ENCODE peak calls at places on chromosomes 7 and 10, in seven cellular contexts. One of them, this sample, is unnamed.

GRCh38 chr7:91569702-91570457 is 305.6 kb downstream of the FZD1 start:
- DNase-seq in effector CD4-positive, alpha-beta T cell: no peak
- DNase-seq in Kasumi-1: no peak
- DNase-seq in NCI-H2029: peak
- DNase-seq in coronary artery: no peak
- DNase-seq in B cell: no peak
- DNase-seq in GM20000: no peak
- DNase-seq in this sample: no peak

GRCh38 chr7:142231716-142232115 is 26.1 kb downstream of the PRSS58 start:
- DNase-seq in effector CD4-positive, alpha-beta T cell: no peak
- DNase-seq in Kasumi-1: peak
- DNase-seq in NCI-H2029: no peak
- DNase-seq in coronary artery: no peak
- DNase-seq in B cell: no peak
- DNase-seq in GM20000: no peak
- DNase-seq in this sample: no peak

GRCh38 chr7:5598769-5599371 is 175.2 kb upstream of the TNRC18 start:
- DNase-seq in effector CD4-positive, alpha-beta T cell: no peak
- DNase-seq in Kasumi-1: no peak
- DNase-seq in NCI-H2029: no peak
- DNase-seq in coronary artery: no peak
- DNase-seq in B cell: no peak
- DNase-seq in GM20000: no peak
- DNase-seq in this sample: no peak

GRCh38 chr7:94386416-94386815 is 8.3 kb upstream of the COL1A2 start:
- DNase-seq in effector CD4-positive, alpha-beta T cell: no peak
- DNase-seq in Kasumi-1: no peak
- DNase-seq in NCI-H2029: no peak
- DNase-seq in coronary artery: no peak
- DNase-seq in B cell: no peak
- DNase-seq in GM20000: no peak
- DNase-seq in this sample: no peak

GRCh38 chr10:118342638-118343020 is 505 bp upstream of the FAM204A start:
- DNase-seq in effector CD4-positive, alpha-beta T cell: peak
- DNase-seq in Kasumi-1: no peak
- DNase-seq in NCI-H2029: no peak
- DNase-seq in coronary artery: no peak
- DNase-seq in B cell: no peak
- DNase-seq in GM20000: no peak
- DNase-seq in this sample: no peak

GRCh38 chr7:156466955-156467625 is 173.5 kb upstream of the RNF32 start:
- DNase-seq in effector CD4-positive, alpha-beta T cell: no peak
- DNase-seq in Kasumi-1: no peak
- DNase-seq in NCI-H2029: no peak
- DNase-seq in coronary artery: no peak
- DNase-seq in B cell: no peak
- DNase-seq in GM20000: no peak
- DNase-seq in this sample: no peak

GRCh38 chr7:362416-363096 is 72.6 kb downstream of the FOXL3 start:
- DNase-seq in effector CD4-positive, alpha-beta T cell: peak
- DNase-seq in Kasumi-1: peak
- DNase-seq in NCI-H2029: no peak
- DNase-seq in coronary artery: no peak
- DNase-seq in B cell: peak
- DNase-seq in GM20000: no peak
- DNase-seq in this sample: no peak

GRCh38 chr10:89468625-89469024 is 54.3 kb downstream of the IFIT5 start:
- DNase-seq in effector CD4-positive, alpha-beta T cell: no peak
- DNase-seq in Kasumi-1: no peak
- DNase-seq in NCI-H2029: no peak
- DNase-seq in coronary artery: no peak
- DNase-seq in B cell: no peak
- DNase-seq in GM20000: no peak
- DNase-seq in this sample: no peak

GRCh38 chr7:148290451-148291005 is 300.0 kb upstream of the C7orf33 start:
- DNase-seq in effector CD4-positive, alpha-beta T cell: no peak
- DNase-seq in Kasumi-1: no peak
- DNase-seq in NCI-H2029: no peak
- DNase-seq in coronary artery: no peak
- DNase-seq in B cell: no peak
- DNase-seq in GM20000: no peak
- DNase-seq in this sample: no peak

GRCh38 chr7:32034052-32034451 is 36.2 kb downstream of the PDE1C start:
- DNase-seq in effector CD4-positive, alpha-beta T cell: no peak
- DNase-seq in Kasumi-1: no peak
- DNase-seq in NCI-H2029: peak
- DNase-seq in coronary artery: no peak
- DNase-seq in B cell: no peak
- DNase-seq in GM20000: no peak
- DNase-seq in this sample: no peak

GRCh38 chr7:157044151-157044687 is 33.8 kb upstream of the MNX1 start:
- DNase-seq in effector CD4-positive, alpha-beta T cell: no peak
- DNase-seq in Kasumi-1: no peak
- DNase-seq in NCI-H2029: no peak
- DNase-seq in coronary artery: no peak
- DNase-seq in B cell: no peak
- DNase-seq in GM20000: no peak
- DNase-seq in this sample: no peak

GRCh38 chr7:86965727-86966120 is 93.7 kb downstream of the ELAPOR2 start:
- DNase-seq in effector CD4-positive, alpha-beta T cell: no peak
- DNase-seq in Kasumi-1: no peak
- DNase-seq in NCI-H2029: no peak
- DNase-seq in coronary artery: no peak
- DNase-seq in B cell: no peak
- DNase-seq in GM20000: no peak
- DNase-seq in this sample: no peak

This sample was measured in left lung.